ENCODE peak calls at places on chromosomes 12 and 14, in eight cellular contexts. One of them, this sample, is unnamed.

GRCh38 chr12:85130631-85131030 is 94.5 kb downstream of the LRRIQ1 start:
- DNase-seq in foreskin fibroblast: no peak
- DNase-seq in H9: no peak
- DNase-seq in astrocyte of the spinal cord: no peak
- DNase-seq in fibroblast of pulmonary artery: peak; percentile 6
- DNase-seq in NCI-H1048: no peak
- DNase-seq in iPS-NIHi11: no peak
- DNase-seq in CD4-positive, alpha-beta T cell: no peak
- DNase-seq in this sample: no peak

GRCh38 chr14:80844872-80845271 is 96.7 kb downstream of the CEP128 start:
- DNase-seq in H9: no peak
- DNase-seq in CD4-positive, alpha-beta T cell: no peak
- DNase-seq in NCI-H1048: no peak
- DNase-seq in iPS-NIHi11: no peak
- DNase-seq in astrocyte of the spinal cord: no peak
- DNase-seq in foreskin fibroblast: no peak
- DNase-seq in fibroblast of pulmonary artery: no peak
- DNase-seq in this sample: no peak

GRCh38 chr12:121576851-121577391 is 3.9 kb downstream of the KDM2B start:
- DNase-seq in H9: peak; percentile 87
- DNase-seq in fibroblast of pulmonary artery: peak; percentile 80
- DNase-seq in CD4-positive, alpha-beta T cell: no peak
- DNase-seq in iPS-NIHi11: peak; percentile 74
- DNase-seq in astrocyte of the spinal cord: peak; percentile 84
- DNase-seq in foreskin fibroblast: peak; percentile 89
- DNase-seq in NCI-H1048: peak; percentile 43
- DNase-seq in this sample: no peak

GRCh38 chr14:90599748-90600507 is 203.1 kb downstream of the CALM1 start:
- DNase-seq in fibroblast of pulmonary artery: peak; percentile 48
- DNase-seq in CD4-positive, alpha-beta T cell: no peak
- DNase-seq in foreskin fibroblast: no peak
- DNase-seq in iPS-NIHi11: no peak
- DNase-seq in NCI-H1048: no peak
- DNase-seq in astrocyte of the spinal cord: peak; percentile 24
- DNase-seq in H9: no peak
- DNase-seq in this sample: peak; percentile 57

GRCh38 chr12:27161458-27162228 is 79.3 kb upstream of the C12orf71 start:
- DNase-seq in H9: no peak
- DNase-seq in fibroblast of pulmonary artery: no peak
- DNase-seq in astrocyte of the spinal cord: no peak
- DNase-seq in iPS-NIHi11: no peak
- DNase-seq in CD4-positive, alpha-beta T cell: no peak
- DNase-seq in foreskin fibroblast: no peak
- DNase-seq in NCI-H1048: no peak
- DNase-seq in this sample: no peak

GRCh38 chr14:103535891-103536565 is 7.0 kb downstream of the TRMT61A start:
- DNase-seq in H9: no peak
- DNase-seq in astrocyte of the spinal cord: no peak
- DNase-seq in fibroblast of pulmonary artery: no peak
- DNase-seq in CD4-positive, alpha-beta T cell: no peak
- DNase-seq in NCI-H1048: no peak
- DNase-seq in iPS-NIHi11: no peak
- DNase-seq in foreskin fibroblast: no peak
- DNase-seq in this sample: no peak

GRCh38 chr12:26748741-26749431 is 84.1 kb downstream of the ITPR2 start:
- DNase-seq in H9: no peak
- DNase-seq in iPS-NIHi11: no peak
- DNase-seq in NCI-H1048: no peak
- DNase-seq in CD4-positive, alpha-beta T cell: no peak
- DNase-seq in fibroblast of pulmonary artery: peak; percentile 61
- DNase-seq in astrocyte of the spinal cord: peak; percentile 89
- DNase-seq in foreskin fibroblast: peak; percentile 39
- DNase-seq in this sample: no peak

GRCh38 chr12:108734200-108734906 is 3.0 kb upstream of the CORO1C start:
- DNase-seq in foreskin fibroblast: peak; percentile 94
- DNase-seq in fibroblast of pulmonary artery: peak; percentile 86
- DNase-seq in H9: peak; percentile 39
- DNase-seq in CD4-positive, alpha-beta T cell: no peak
- DNase-seq in iPS-NIHi11: no peak
- DNase-seq in NCI-H1048: peak; percentile 4
- DNase-seq in astrocyte of the spinal cord: peak; percentile 94
- DNase-seq in this sample: no peak

GRCh38 chr12:100611031-100611430 is 37.5 kb downstream of the GAS2L3 start:
- DNase-seq in fibroblast of pulmonary artery: no peak
- DNase-seq in NCI-H1048: no peak
- DNase-seq in foreskin fibroblast: no peak
- DNase-seq in H9: no peak
- DNase-seq in astrocyte of the spinal cord: peak; percentile 6
- DNase-seq in iPS-NIHi11: no peak
- DNase-seq in CD4-positive, alpha-beta T cell: no peak
- DNase-seq in this sample: no peak

GRCh38 chr12:132218915-132219314 is 74.7 kb downstream of the NOC4L start:
- DNase-seq in iPS-NIHi11: peak; percentile 87
- DNase-seq in CD4-positive, alpha-beta T cell: peak; percentile 37
- DNase-seq in fibroblast of pulmonary artery: no peak
- DNase-seq in astrocyte of the spinal cord: no peak
- DNase-seq in foreskin fibroblast: no peak
- DNase-seq in NCI-H1048: no peak
- DNase-seq in H9: peak; percentile 83
- DNase-seq in this sample: no peak

GRCh38 chr14:91354979-91355685 is 62.5 kb downstream of the CCDC88C start:
- DNase-seq in CD4-positive, alpha-beta T cell: no peak
- DNase-seq in H9: peak; percentile 80
- DNase-seq in fibroblast of pulmonary artery: no peak
- DNase-seq in astrocyte of the spinal cord: no peak
- DNase-seq in NCI-H1048: no peak
- DNase-seq in foreskin fibroblast: no peak
- DNase-seq in iPS-NIHi11: peak; percentile 84
- DNase-seq in this sample: no peak

GRCh38 chr14:105941226-105942166 is 415.1 kb downstream of the TMEM121 start:
- DNase-seq in H9: no peak
- DNase-seq in iPS-NIHi11: no peak
- DNase-seq in foreskin fibroblast: no peak
- DNase-seq in CD4-positive, alpha-beta T cell: no peak
- DNase-seq in NCI-H1048: no peak
- DNase-seq in fibroblast of pulmonary artery: no peak
- DNase-seq in astrocyte of the spinal cord: no peak
- DNase-seq in this sample: no peak

GRCh38 chr14:21917699-21918436 is 244.2 kb upstream of the OR4E1 start:
- DNase-seq in NCI-H1048: peak; percentile 13
- DNase-seq in iPS-NIHi11: peak; percentile 33
- DNase-seq in H9: no peak
- DNase-seq in astrocyte of the spinal cord: peak; percentile 55
- DNase-seq in fibroblast of pulmonary artery: peak; percentile 68
- DNase-seq in foreskin fibroblast: peak; percentile 1
- DNase-seq in CD4-positive, alpha-beta T cell: peak; percentile 56
- DNase-seq in this sample: peak; percentile 2

GRCh38 chr14:64118892-64119291 is 175.3 kb downstream of the ESR2 start:
- DNase-seq in CD4-positive, alpha-beta T cell: no peak
- DNase-seq in fibroblast of pulmonary artery: no peak
- DNase-seq in iPS-NIHi11: no peak
- DNase-seq in NCI-H1048: no peak
- DNase-seq in H9: no peak
- DNase-seq in foreskin fibroblast: no peak
- DNase-seq in astrocyte of the spinal cord: no peak
- DNase-seq in this sample: no peak

GRCh38 chr12:92753976-92754885 is 51.4 kb downstream of the PLEKHG7 start:
- DNase-seq in foreskin fibroblast: no peak
- DNase-seq in astrocyte of the spinal cord: no peak
- DNase-seq in H9: no peak
- DNase-seq in NCI-H1048: no peak
- DNase-seq in iPS-NIHi11: no peak
- DNase-seq in CD4-positive, alpha-beta T cell: no peak
- DNase-seq in fibroblast of pulmonary artery: peak; percentile 55
- DNase-seq in this sample: no peak

GRCh38 chr14:33692762-33693161 is 258.1 kb downstream of the EGLN3 start:
- DNase-seq in fibroblast of pulmonary artery: peak; percentile 78
- DNase-seq in foreskin fibroblast: peak; percentile 68
- DNase-seq in astrocyte of the spinal cord: peak; percentile 95
- DNase-seq in CD4-positive, alpha-beta T cell: no peak
- DNase-seq in H9: no peak
- DNase-seq in NCI-H1048: no peak
- DNase-seq in iPS-NIHi11: no peak
- DNase-seq in this sample: no peak

GRCh38 chr12:13371367-13371766 is 174.8 kb downstream of the EMP1 start:
- DNase-seq in fibroblast of pulmonary artery: no peak
- DNase-seq in CD4-positive, alpha-beta T cell: no peak
- DNase-seq in astrocyte of the spinal cord: no peak
- DNase-seq in iPS-NIHi11: no peak
- DNase-seq in H9: no peak
- DNase-seq in foreskin fibroblast: no peak
- DNase-seq in NCI-H1048: no peak
- DNase-seq in this sample: no peak

GRCh38 chr12:9906888-9907287 is 25.3 kb downstream of the CLEC2A start:
- DNase-seq in iPS-NIHi11: no peak
- DNase-seq in foreskin fibroblast: peak; percentile 4
- DNase-seq in fibroblast of pulmonary artery: no peak
- DNase-seq in NCI-H1048: no peak
- DNase-seq in CD4-positive, alpha-beta T cell: peak; percentile 11
- DNase-seq in astrocyte of the spinal cord: no peak
- DNase-seq in H9: no peak
- DNase-seq in this sample: no peak

GRCh38 chr12:98998697-98999299 is 353.7 kb downstream of the APAF1 start:
- DNase-seq in astrocyte of the spinal cord: peak; percentile 50
- DNase-seq in foreskin fibroblast: peak; percentile 9
- DNase-seq in iPS-NIHi11: peak; percentile 62
- DNase-seq in H9: no peak
- DNase-seq in fibroblast of pulmonary artery: peak; percentile 65
- DNase-seq in CD4-positive, alpha-beta T cell: no peak
- DNase-seq in NCI-H1048: no peak
- DNase-seq in this sample: no peak

GRCh38 chr14:81535399-81536124 is 1.9 kb upstream of the SEL1L start:
- DNase-seq in CD4-positive, alpha-beta T cell: no peak
- DNase-seq in H9: no peak
- DNase-seq in astrocyte of the spinal cord: no peak
- DNase-seq in fibroblast of pulmonary artery: no peak
- DNase-seq in foreskin fibroblast: no peak
- DNase-seq in iPS-NIHi11: no peak
- DNase-seq in NCI-H1048: no peak
- DNase-seq in this sample: no peak

This sample was measured in amygdala.